ENCODE peak calls at places on chromosomes 6 and 20, in ten cellular contexts. One of them, this sample, is unnamed.
A peak's percentile ranks its signal among the peaks of the same experiment; 100 is the strongest.

GRCh38 chr6:167130712-167131684 is 8.1 kb downstream of the CCR6 start:
- DNase-seq in HCEC 1CT: no peak
- DNase-seq in HT1080: no peak
- DNase-seq in NAMALWA: no peak
- DNase-seq in dermis blood vessel endothelial cell: no peak
- DNase-seq in left ventricle myocardium inferior: no peak
- DNase-seq in cardiac muscle cell: no peak
- DNase-seq in left kidney: no peak
- DNase-seq in CD8-positive, alpha-beta memory T cell: no peak
- DNase-seq in fibroblast of the aortic adventitia: no peak
- DNase-seq in this sample: no peak

GRCh38 chr6:901696-902455 is 208.9 kb upstream of the EXOC2 start:
- DNase-seq in HT1080: no peak
- DNase-seq in cardiac muscle cell: no peak
- DNase-seq in dermis blood vessel endothelial cell: no peak
- DNase-seq in HCEC 1CT: no peak
- DNase-seq in NAMALWA: no peak
- DNase-seq in left kidney: peak; percentile 36
- DNase-seq in CD8-positive, alpha-beta memory T cell: no peak
- DNase-seq in left ventricle myocardium inferior: no peak
- DNase-seq in fibroblast of the aortic adventitia: no peak
- DNase-seq in this sample: no peak

GRCh38 chr20:25017257-25017803 is 24.8 kb upstream of the APMAP start:
- DNase-seq in left kidney: peak; percentile 48
- DNase-seq in fibroblast of the aortic adventitia: no peak
- DNase-seq in HT1080: no peak
- DNase-seq in cardiac muscle cell: no peak
- DNase-seq in left ventricle myocardium inferior: no peak
- DNase-seq in dermis blood vessel endothelial cell: no peak
- DNase-seq in CD8-positive, alpha-beta memory T cell: no peak
- DNase-seq in NAMALWA: no peak
- DNase-seq in HCEC 1CT: no peak
- DNase-seq in this sample: no peak

GRCh38 chr6:13427838-13428527 is 59.4 kb downstream of the GFOD1 start:
- DNase-seq in left ventricle myocardium inferior: no peak
- DNase-seq in fibroblast of the aortic adventitia: no peak
- DNase-seq in dermis blood vessel endothelial cell: peak; percentile 36
- DNase-seq in HT1080: no peak
- DNase-seq in HCEC 1CT: no peak
- DNase-seq in left kidney: peak; percentile 72
- DNase-seq in CD8-positive, alpha-beta memory T cell: peak; percentile 64
- DNase-seq in NAMALWA: peak; percentile 89
- DNase-seq in cardiac muscle cell: peak; percentile 48
- DNase-seq in this sample: peak; percentile 94

GRCh38 chr6:155224618-155225017 is 39.2 kb upstream of the CLDN20 start:
- DNase-seq in HT1080: peak; percentile 30
- DNase-seq in left ventricle myocardium inferior: no peak
- DNase-seq in NAMALWA: no peak
- DNase-seq in left kidney: no peak
- DNase-seq in HCEC 1CT: no peak
- DNase-seq in fibroblast of the aortic adventitia: no peak
- DNase-seq in cardiac muscle cell: no peak
- DNase-seq in CD8-positive, alpha-beta memory T cell: no peak
- DNase-seq in dermis blood vessel endothelial cell: no peak
- DNase-seq in this sample: no peak

GRCh38 chr20:53786445-53787267 is 193.0 kb upstream of the ZNF217 start:
- DNase-seq in cardiac muscle cell: no peak
- DNase-seq in fibroblast of the aortic adventitia: no peak
- DNase-seq in CD8-positive, alpha-beta memory T cell: no peak
- DNase-seq in NAMALWA: no peak
- DNase-seq in HT1080: no peak
- DNase-seq in HCEC 1CT: no peak
- DNase-seq in left ventricle myocardium inferior: no peak
- DNase-seq in dermis blood vessel endothelial cell: peak; percentile 70
- DNase-seq in left kidney: no peak
- DNase-seq in this sample: no peak

GRCh38 chr6:1820165-1820564 is 210.4 kb downstream of the FOXC1 start:
- DNase-seq in left ventricle myocardium inferior: no peak
- DNase-seq in CD8-positive, alpha-beta memory T cell: no peak
- DNase-seq in HCEC 1CT: peak; percentile 51
- DNase-seq in fibroblast of the aortic adventitia: peak; percentile 90
- DNase-seq in HT1080: no peak
- DNase-seq in NAMALWA: no peak
- DNase-seq in left kidney: no peak
- DNase-seq in cardiac muscle cell: no peak
- DNase-seq in dermis blood vessel endothelial cell: no peak
- DNase-seq in this sample: no peak

GRCh38 chr6:150004783-150005717 is 20.3 kb downstream of the RAET1L start:
- DNase-seq in cardiac muscle cell: peak; percentile 96
- DNase-seq in HCEC 1CT: peak; percentile 78
- DNase-seq in left ventricle myocardium inferior: peak; percentile 95
- DNase-seq in CD8-positive, alpha-beta memory T cell: peak; percentile 89
- DNase-seq in HT1080: peak; percentile 92
- DNase-seq in left kidney: peak; percentile 96
- DNase-seq in NAMALWA: peak; percentile 88
- DNase-seq in dermis blood vessel endothelial cell: peak; percentile 87
- DNase-seq in fibroblast of the aortic adventitia: peak; percentile 75
- DNase-seq in this sample: peak; percentile 87

GRCh38 chr20:20276806-20277530 is 90.9 kb upstream of the INSM1 start:
- DNase-seq in HT1080: no peak
- DNase-seq in cardiac muscle cell: no peak
- DNase-seq in left ventricle myocardium inferior: no peak
- DNase-seq in fibroblast of the aortic adventitia: no peak
- DNase-seq in left kidney: peak; percentile 32
- DNase-seq in CD8-positive, alpha-beta memory T cell: no peak
- DNase-seq in NAMALWA: no peak
- DNase-seq in dermis blood vessel endothelial cell: no peak
- DNase-seq in HCEC 1CT: no peak
- DNase-seq in this sample: no peak

GRCh38 chr6:112439416-112439815 is 92.3 kb downstream of the RFPL4B start:
- DNase-seq in CD8-positive, alpha-beta memory T cell: no peak
- DNase-seq in fibroblast of the aortic adventitia: peak; percentile 1
- DNase-seq in NAMALWA: no peak
- DNase-seq in HCEC 1CT: no peak
- DNase-seq in cardiac muscle cell: no peak
- DNase-seq in left kidney: no peak
- DNase-seq in dermis blood vessel endothelial cell: no peak
- DNase-seq in left ventricle myocardium inferior: no peak
- DNase-seq in HT1080: no peak
- DNase-seq in this sample: no peak

GRCh38 chr6:138468320-138469015 is 30.8 kb downstream of the NHSL1 start:
- DNase-seq in NAMALWA: no peak
- DNase-seq in dermis blood vessel endothelial cell: no peak
- DNase-seq in cardiac muscle cell: no peak
- DNase-seq in left kidney: no peak
- DNase-seq in CD8-positive, alpha-beta memory T cell: no peak
- DNase-seq in left ventricle myocardium inferior: no peak
- DNase-seq in fibroblast of the aortic adventitia: peak; percentile 23
- DNase-seq in HT1080: peak; percentile 77
- DNase-seq in HCEC 1CT: peak; percentile 74
- DNase-seq in this sample: no peak